ENCODE peak calls at places on chromosomes 13 and 19, in ten cellular contexts. One of them, this sample, is unnamed.

GRCh38 chr13:97278395-97279078 is 56.4 kb downstream of the MBNL2 start:
- DNase-seq in HepG2: no peak
- DNase-seq in tibial nerve: no peak
- DNase-seq in K562: no peak
- DNase-seq in ovary: no peak
- DNase-seq in transverse colon: no peak
- DNase-seq in A549: no peak
- DNase-seq in stomach: no peak
- DNase-seq in sigmoid colon: no peak
- DNase-seq in esophagus muscularis mucosa: no peak
- DNase-seq in this sample: no peak

GRCh38 chr19:8323781-8324185 is 2.5 kb downstream of the RPS28 start:
- DNase-seq in HepG2: no peak
- DNase-seq in sigmoid colon: no peak
- DNase-seq in K562: peak; percentile 48
- DNase-seq in ovary: no peak
- DNase-seq in stomach: no peak
- DNase-seq in A549: no peak
- DNase-seq in esophagus muscularis mucosa: no peak
- DNase-seq in tibial nerve: no peak
- DNase-seq in transverse colon: no peak
- DNase-seq in this sample: no peak

GRCh38 chr13:53136554-53136953 is 107.9 kb downstream of the OLFM4 start:
- DNase-seq in A549: no peak
- DNase-seq in stomach: no peak
- DNase-seq in esophagus muscularis mucosa: no peak
- DNase-seq in K562: no peak
- DNase-seq in ovary: no peak
- DNase-seq in transverse colon: no peak
- DNase-seq in HepG2: no peak
- DNase-seq in tibial nerve: no peak
- DNase-seq in sigmoid colon: no peak
- DNase-seq in this sample: no peak

GRCh38 chr19:50728084-50728737 is 5.0 kb downstream of the CLEC11A start:
- DNase-seq in HepG2: peak; percentile 20
- DNase-seq in K562: peak; percentile 99
- DNase-seq in transverse colon: peak; percentile 42
- DNase-seq in A549: no peak
- DNase-seq in tibial nerve: peak; percentile 62
- DNase-seq in ovary: peak; percentile 91
- DNase-seq in esophagus muscularis mucosa: no peak
- DNase-seq in stomach: peak; percentile 43
- DNase-seq in sigmoid colon: peak; percentile 91
- DNase-seq in this sample: peak; percentile 81

GRCh38 chr13:113075711-113076110 is 29.9 kb upstream of the F7 start:
- DNase-seq in ovary: no peak
- DNase-seq in A549: no peak
- DNase-seq in stomach: no peak
- DNase-seq in transverse colon: no peak
- DNase-seq in K562: no peak
- DNase-seq in HepG2: no peak
- DNase-seq in sigmoid colon: no peak
- DNase-seq in tibial nerve: no peak
- DNase-seq in esophagus muscularis mucosa: no peak
- DNase-seq in this sample: peak; percentile 46

GRCh38 chr13:27131202-27131623 is 40.4 kb downstream of the USP12 start:
- DNase-seq in sigmoid colon: no peak
- DNase-seq in esophagus muscularis mucosa: no peak
- DNase-seq in stomach: no peak
- DNase-seq in tibial nerve: no peak
- DNase-seq in A549: no peak
- DNase-seq in HepG2: no peak
- DNase-seq in K562: peak; percentile 57
- DNase-seq in ovary: no peak
- DNase-seq in transverse colon: no peak
- DNase-seq in this sample: no peak

GRCh38 chr13:50152224-50152623 is 137.0 kb downstream of the KCNRG start:
- DNase-seq in esophagus muscularis mucosa: no peak
- DNase-seq in K562: no peak
- DNase-seq in stomach: no peak
- DNase-seq in ovary: no peak
- DNase-seq in tibial nerve: no peak
- DNase-seq in sigmoid colon: no peak
- DNase-seq in transverse colon: no peak
- DNase-seq in HepG2: no peak
- DNase-seq in A549: no peak
- DNase-seq in this sample: no peak

GRCh38 chr13:113930711-113931637 is 42.9 kb downstream of the C13orf46 start:
- DNase-seq in tibial nerve: no peak
- DNase-seq in sigmoid colon: peak; percentile 56
- DNase-seq in K562: no peak
- DNase-seq in esophagus muscularis mucosa: no peak
- DNase-seq in transverse colon: no peak
- DNase-seq in stomach: peak; percentile 24
- DNase-seq in HepG2: no peak
- DNase-seq in ovary: no peak
- DNase-seq in A549: no peak
- DNase-seq in this sample: peak; percentile 61

GRCh38 chr13:73293902-73294523 is 235.2 kb downstream of the KLF5 start:
- DNase-seq in K562: no peak
- DNase-seq in transverse colon: peak; percentile 51
- DNase-seq in sigmoid colon: no peak
- DNase-seq in A549: no peak
- DNase-seq in stomach: no peak
- DNase-seq in tibial nerve: no peak
- DNase-seq in ovary: no peak
- DNase-seq in HepG2: peak; percentile 3
- DNase-seq in esophagus muscularis mucosa: no peak
- DNase-seq in this sample: no peak

GRCh38 chr19:46745521-46746280 is at the start of gene FKRP:
- DNase-seq in sigmoid colon: no peak
- DNase-seq in transverse colon: no peak
- DNase-seq in tibial nerve: no peak
- DNase-seq in HepG2: no peak
- DNase-seq in esophagus muscularis mucosa: no peak
- DNase-seq in A549: peak; percentile 54
- DNase-seq in K562: peak; percentile 33
- DNase-seq in stomach: peak; percentile 32
- DNase-seq in ovary: peak; percentile 45
- DNase-seq in this sample: no peak

GRCh38 chr19:42129399-42130253 is 2.6 kb downstream of the POU2F2 start:
- DNase-seq in A549: no peak
- DNase-seq in sigmoid colon: no peak
- DNase-seq in ovary: no peak
- DNase-seq in HepG2: no peak
- DNase-seq in transverse colon: peak; percentile 75
- DNase-seq in esophagus muscularis mucosa: no peak
- DNase-seq in tibial nerve: peak; percentile 31
- DNase-seq in stomach: peak; percentile 29
- DNase-seq in K562: no peak
- DNase-seq in this sample: no peak

GRCh38 chr19:2043864-2044708 is 7.0 kb downstream of the MKNK2 start:
- DNase-seq in sigmoid colon: peak; percentile 77
- DNase-seq in A549: no peak
- DNase-seq in ovary: peak; percentile 46
- DNase-seq in tibial nerve: no peak
- DNase-seq in stomach: no peak
- DNase-seq in transverse colon: no peak
- DNase-seq in K562: no peak
- DNase-seq in HepG2: no peak
- DNase-seq in esophagus muscularis mucosa: no peak
- DNase-seq in this sample: peak; percentile 72

GRCh38 chr13:43905435-43906031 is 25.8 kb downstream of the LACC1 start:
- DNase-seq in esophagus muscularis mucosa: no peak
- DNase-seq in A549: no peak
- DNase-seq in stomach: no peak
- DNase-seq in K562: peak; percentile 52
- DNase-seq in transverse colon: no peak
- DNase-seq in ovary: peak; percentile 44
- DNase-seq in HepG2: peak; percentile 55
- DNase-seq in tibial nerve: peak; percentile 81
- DNase-seq in sigmoid colon: no peak
- DNase-seq in this sample: no peak

GRCh38 chr13:66665991-66666390 is 564.1 kb downstream of the PCDH9 start:
- DNase-seq in K562: no peak
- DNase-seq in HepG2: no peak
- DNase-seq in ovary: no peak
- DNase-seq in tibial nerve: no peak
- DNase-seq in transverse colon: no peak
- DNase-seq in sigmoid colon: no peak
- DNase-seq in A549: no peak
- DNase-seq in esophagus muscularis mucosa: no peak
- DNase-seq in stomach: no peak
- DNase-seq in this sample: no peak

DNA sequence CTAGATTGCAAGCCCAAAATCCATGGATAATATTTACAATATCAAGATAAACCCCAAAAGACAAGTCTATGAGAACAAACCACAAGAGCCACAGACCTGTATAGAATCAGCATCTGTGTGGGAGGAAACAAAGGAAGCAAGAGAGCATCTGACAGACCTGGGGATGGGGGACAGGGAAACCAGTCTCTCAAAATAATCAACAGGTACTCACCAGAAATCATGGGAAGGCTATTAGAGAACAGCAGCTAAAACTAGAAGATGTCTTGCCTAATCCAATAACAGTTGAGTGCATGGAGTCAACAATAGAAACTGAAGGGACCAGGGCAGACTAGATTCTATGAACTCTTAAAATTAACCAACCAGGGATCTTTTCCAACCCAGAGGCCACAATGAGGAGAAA is 8.7 kb downstream of the SLC6A16 start:
- DNase-seq in K562: no peak
- DNase-seq in esophagus muscularis mucosa: no peak
- DNase-seq in stomach: no peak
- DNase-seq in sigmoid colon: no peak
- DNase-seq in ovary: no peak
- DNase-seq in tibial nerve: no peak
- DNase-seq in transverse colon: no peak
- DNase-seq in HepG2: no peak
- DNase-seq in A549: no peak
- DNase-seq in this sample: no peak
- TF ChIP-seq EP300 in K562: no peak
- TF ChIP-seq EP300 in esophagus muscularis mucosa: no peak
- TF ChIP-seq EP300 in stomach: no peak
- TF ChIP-seq EP300 in sigmoid colon: no peak
- TF ChIP-seq EP300 in ovary: no peak
- TF ChIP-seq EP300 in tibial nerve: no peak
- TF ChIP-seq EP300 in transverse colon: no peak
- TF ChIP-seq EP300 in HepG2: no peak
- TF ChIP-seq EP300 in A549: no peak
- TF ChIP-seq EP300 in this sample: no peak

DNA sequence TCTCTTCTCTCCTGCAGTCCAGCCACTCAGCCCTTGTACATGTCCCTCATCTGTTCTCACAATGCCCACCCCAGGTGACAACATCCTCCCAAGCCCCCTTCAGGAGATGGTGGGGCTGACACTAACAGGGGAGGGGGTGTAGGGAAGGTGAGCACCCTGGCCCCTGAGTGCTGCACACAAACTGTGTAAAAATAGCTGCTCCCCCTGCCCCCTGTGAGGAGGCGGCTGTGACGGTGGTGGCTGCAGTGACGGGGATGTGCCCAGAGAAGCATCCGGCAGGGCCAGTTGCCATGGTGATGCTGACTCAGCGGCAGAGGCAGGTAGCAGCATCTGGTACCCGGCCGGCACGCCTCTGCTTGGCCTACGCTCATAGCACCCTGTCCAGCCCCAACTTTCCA is 13.0 kb upstream of the JUND start:
- DNase-seq in stomach: peak; percentile 66
- DNase-seq in tibial nerve: no peak
- DNase-seq in sigmoid colon: no peak
- DNase-seq in transverse colon: peak; percentile 69
- DNase-seq in HepG2: no peak
- DNase-seq in A549: no peak
- DNase-seq in esophagus muscularis mucosa: no peak
- DNase-seq in ovary: peak; percentile 64
- DNase-seq in K562: no peak
- DNase-seq in this sample: no peak
- TF ChIP-seq EP300 in stomach: no peak
- TF ChIP-seq EP300 in tibial nerve: no peak
- TF ChIP-seq EP300 in sigmoid colon: no peak
- TF ChIP-seq EP300 in transverse colon: no peak
- TF ChIP-seq EP300 in HepG2: no peak
- TF ChIP-seq EP300 in A549: no peak
- TF ChIP-seq EP300 in esophagus muscularis mucosa: no peak
- TF ChIP-seq EP300 in ovary: no peak
- TF ChIP-seq EP300 in K562: no peak
- TF ChIP-seq EP300 in this sample: no peak

DNA sequence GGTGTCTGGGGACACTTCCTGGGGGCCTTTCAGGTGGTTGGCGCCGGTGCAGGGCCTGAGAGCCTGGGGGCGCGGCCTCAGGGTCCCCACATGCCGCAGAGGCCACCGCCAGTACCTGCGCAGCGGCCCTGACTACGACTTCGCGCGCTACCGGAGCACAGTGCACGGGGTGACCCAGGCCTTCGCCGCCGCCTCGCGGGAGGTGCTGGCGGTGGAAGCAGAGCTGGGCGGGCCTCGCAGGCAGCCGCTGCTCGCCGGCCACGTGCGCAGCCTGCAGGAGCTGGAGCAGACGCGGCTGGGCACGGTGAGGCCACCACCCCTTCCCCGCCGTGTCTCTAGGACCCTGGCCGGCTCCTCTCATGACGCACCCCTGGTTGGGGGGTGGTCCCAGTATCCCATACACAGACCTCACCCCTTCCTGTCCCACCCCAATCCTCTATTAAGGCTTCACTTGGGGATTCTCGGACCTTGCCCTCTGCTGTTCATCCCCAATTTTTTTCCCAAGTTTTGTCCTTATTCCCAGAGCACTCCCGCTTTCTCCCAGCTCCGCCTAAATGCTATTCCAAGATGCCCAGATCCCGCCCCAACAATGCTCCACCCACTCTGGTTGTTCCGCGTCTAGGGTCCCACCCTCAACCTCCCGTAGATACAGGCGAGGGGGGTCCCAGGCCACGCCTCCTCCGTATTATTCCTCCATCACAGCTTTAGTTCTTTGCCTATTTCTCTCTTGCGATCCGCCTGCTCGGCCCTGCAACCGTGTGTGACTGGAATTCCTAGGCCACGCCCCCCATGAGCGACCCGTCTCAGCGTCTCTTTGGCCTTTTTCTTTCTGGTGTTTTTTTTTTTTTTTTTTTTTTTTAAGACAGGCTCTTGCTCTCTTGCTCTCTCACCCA is 1.0 kb downstream of the REX1BD start:
- DNase-seq in ovary: peak; percentile 62
- DNase-seq in esophagus muscularis mucosa: no peak
- DNase-seq in K562: peak; percentile 83
- DNase-seq in A549: peak; percentile 51
- DNase-seq in stomach: peak; percentile 74
- DNase-seq in sigmoid colon: peak; percentile 85
- DNase-seq in transverse colon: peak; percentile 77
- DNase-seq in tibial nerve: peak; percentile 50
- DNase-seq in HepG2: peak; percentile 65
- DNase-seq in this sample: no peak
- TF ChIP-seq EP300 in ovary: no peak
- TF ChIP-seq EP300 in esophagus muscularis mucosa: no peak
- TF ChIP-seq EP300 in K562: no peak
- TF ChIP-seq EP300 in A549: no peak
- TF ChIP-seq EP300 in stomach: no peak
- TF ChIP-seq EP300 in sigmoid colon: no peak
- TF ChIP-seq EP300 in transverse colon: no peak
- TF ChIP-seq EP300 in tibial nerve: no peak
- TF ChIP-seq EP300 in HepG2: no peak
- TF ChIP-seq EP300 in this sample: no peak

GRCh38 chr13:31629085-31629785 is 110.1 kb upstream of the RXFP2 start:
- DNase-seq in transverse colon: no peak
- DNase-seq in HepG2: no peak
- DNase-seq in sigmoid colon: no peak
- DNase-seq in esophagus muscularis mucosa: no peak
- DNase-seq in K562: no peak
- DNase-seq in tibial nerve: no peak
- DNase-seq in ovary: no peak
- DNase-seq in stomach: no peak
- DNase-seq in A549: no peak
- DNase-seq in this sample: no peak
- TF ChIP-seq EP300 in transverse colon: no peak
- TF ChIP-seq EP300 in HepG2: no peak
- TF ChIP-seq EP300 in sigmoid colon: no peak
- TF ChIP-seq EP300 in esophagus muscularis mucosa: no peak
- TF ChIP-seq EP300 in K562: no peak
- TF ChIP-seq EP300 in tibial nerve: no peak
- TF ChIP-seq EP300 in ovary: no peak
- TF ChIP-seq EP300 in stomach: no peak
- TF ChIP-seq EP300 in A549: no peak
- TF ChIP-seq EP300 in this sample: no peak

This sample was measured in suprapubic skin.